ENCODE peak calls at places on chromosome 19, in five cellular contexts. One of them, this sample, is unnamed. For H3K4me1, the result is how much of the 10 kb centered on the place peaks cover.

GRCh38 chr19:1261863-1262686 is 7.1 kb upstream of the CIRBP start:
- DNase-seq in ovary: peak
- DNase-seq in stomach: peak
- DNase-seq in thyroid gland: peak
- DNase-seq in suprapubic skin: peak
- DNase-seq in this sample: peak

GRCh38 chr19:900302-901111 is 7.2 kb downstream of the RNU6-9 start:
- DNase-seq in ovary: no peak
- DNase-seq in stomach: no peak
- DNase-seq in thyroid gland: no peak
- DNase-seq in suprapubic skin: no peak
- DNase-seq in this sample: no peak

GRCh38 chr19:38690832-38691231 is 43.4 kb downstream of the ACTN4 start:
- DNase-seq in ovary: no peak
- DNase-seq in stomach: no peak
- DNase-seq in thyroid gland: no peak
- DNase-seq in suprapubic skin: no peak
- DNase-seq in this sample: no peak

GRCh38 chr19:55464669-55465068 is at the start of gene C19orf85:
- DNase-seq in ovary: no peak
- DNase-seq in stomach: no peak
- DNase-seq in thyroid gland: no peak
- DNase-seq in suprapubic skin: no peak
- DNase-seq in this sample: no peak

GRCh38 chr19:16200038-16200775 is 2.5 kb downstream of the AP1M1 start:
- DNase-seq in ovary: no peak
- DNase-seq in stomach: no peak
- DNase-seq in thyroid gland: peak
- DNase-seq in suprapubic skin: peak
- DNase-seq in this sample: peak

GRCh38 chr19:7637374-7638256 is 705 bp downstream of the STXBP2 start:
- DNase-seq in ovary: no peak
- DNase-seq in stomach: peak
- DNase-seq in thyroid gland: peak
- DNase-seq in suprapubic skin: no peak
- DNase-seq in this sample: no peak

GRCh38 chr19:46298477-46299003 is 1.7 kb downstream of the HIF3A start:
- DNase-seq in ovary: no peak
- DNase-seq in stomach: no peak
- DNase-seq in thyroid gland: no peak
- DNase-seq in suprapubic skin: peak
- DNase-seq in this sample: no peak

GRCh38 chr19:28606269-28607032 is 606.5 kb downstream of the UQCRFS1 start:
- DNase-seq in ovary: no peak
- DNase-seq in stomach: no peak
- DNase-seq in thyroid gland: no peak
- DNase-seq in suprapubic skin: no peak
- DNase-seq in this sample: no peak

GRCh38 chr19:40283414-40284250 is 1.5 kb downstream of the AKT2 start:
- DNase-seq in ovary: peak
- DNase-seq in stomach: no peak
- DNase-seq in thyroid gland: no peak
- DNase-seq in suprapubic skin: no peak
- DNase-seq in this sample: no peak

GRCh38 chr19:12769689-12770088 is 5.7 kb downstream of the HOOK2 start:
- DNase-seq in ovary: no peak
- DNase-seq in stomach: peak
- DNase-seq in thyroid gland: peak
- DNase-seq in suprapubic skin: no peak
- DNase-seq in this sample: no peak

GRCh38 chr19:36183455-36183741 is 31.1 kb downstream of the ZNF565 start:
- DNase-seq in ovary: no peak
- DNase-seq in stomach: no peak
- DNase-seq in thyroid gland: no peak
- DNase-seq in suprapubic skin: no peak
- DNase-seq in this sample: no peak

GRCh38 chr19:10353793-10354391 is 14.5 kb upstream of the ICAM3 start:
- DNase-seq in ovary: peak
- DNase-seq in stomach: no peak
- DNase-seq in thyroid gland: peak
- DNase-seq in suprapubic skin: no peak
- DNase-seq in this sample: peak

GRCh38 chr19:45780448-45781281 is 1.6 kb downstream of the DMPK start:
- DNase-seq in ovary: no peak
- DNase-seq in stomach: no peak
- DNase-seq in thyroid gland: no peak
- DNase-seq in suprapubic skin: no peak
- DNase-seq in this sample: no peak

GRCh38 chr19:38211779-38212178 is 12.2 kb downstream of the DPF1 start:
- DNase-seq in ovary: no peak
- DNase-seq in stomach: no peak
- DNase-seq in thyroid gland: no peak
- DNase-seq in suprapubic skin: no peak
- DNase-seq in this sample: no peak

GRCh38 chr19:38425222-38425809 is 703 bp downstream of the RASGRP4 start:
- DNase-seq in ovary: no peak
- DNase-seq in stomach: no peak
- DNase-seq in thyroid gland: no peak
- DNase-seq in suprapubic skin: no peak
- DNase-seq in this sample: no peak

GRCh38 chr19:28213476-28214082 is 999.4 kb downstream of the UQCRFS1 start:
- DNase-seq in ovary: no peak
- DNase-seq in stomach: no peak
- DNase-seq in thyroid gland: no peak
- DNase-seq in suprapubic skin: no peak
- DNase-seq in this sample: no peak

GRCh38 chr19:57269515-57270250 is 10.6 kb upstream of the ZNF460 start:
- DNase-seq in ovary: no peak
- DNase-seq in stomach: no peak
- DNase-seq in thyroid gland: no peak
- DNase-seq in suprapubic skin: no peak
- DNase-seq in this sample: no peak

GRCh38 chr19:56966225-56966696 is 125.7 kb upstream of the PEG3 start:
- DNase-seq in ovary: peak
- DNase-seq in stomach: no peak
- DNase-seq in thyroid gland: no peak
- DNase-seq in suprapubic skin: no peak
- DNase-seq in this sample: no peak

GRCh38 chr19:23758187-23759074 is at the start of gene ZNF681:
- DNase-seq in ovary: peak
- DNase-seq in stomach: peak
- DNase-seq in thyroid gland: peak
- DNase-seq in suprapubic skin: peak
- DNase-seq in this sample: peak
- TF ChIP-seq POLR2A in ovary: no peak
- TF ChIP-seq POLR2A in stomach: no peak
- TF ChIP-seq POLR2A in thyroid gland: peak
- TF ChIP-seq POLR2A in suprapubic skin: peak
- TF ChIP-seq POLR2A in this sample: no peak

GRCh38 chr19:47661161-47661560 is 52.1 kb upstream of the EHD2 start:
- DNase-seq in ovary: no peak
- DNase-seq in stomach: no peak
- DNase-seq in thyroid gland: no peak
- DNase-seq in suprapubic skin: peak
- DNase-seq in this sample: no peak

GRCh38 chr19:47663911-47664771 is 49.1 kb upstream of the EHD2 start:
- DNase-seq in ovary: peak
- DNase-seq in stomach: peak
- DNase-seq in thyroid gland: peak
- DNase-seq in suprapubic skin: peak
- DNase-seq in this sample: peak

GRCh38 chr19:47660435-47660832 is 51.5 kb downstream of the BICRA start:
- DNase-seq in ovary: no peak
- DNase-seq in stomach: no peak
- DNase-seq in thyroid gland: no peak
- DNase-seq in suprapubic skin: no peak
- DNase-seq in this sample: no peak

GRCh38 chr19:47661571-47661970 is 51.7 kb upstream of the EHD2 start:
- DNase-seq in ovary: no peak
- DNase-seq in stomach: no peak
- DNase-seq in thyroid gland: no peak
- DNase-seq in suprapubic skin: no peak
- DNase-seq in this sample: no peak

DNA sequence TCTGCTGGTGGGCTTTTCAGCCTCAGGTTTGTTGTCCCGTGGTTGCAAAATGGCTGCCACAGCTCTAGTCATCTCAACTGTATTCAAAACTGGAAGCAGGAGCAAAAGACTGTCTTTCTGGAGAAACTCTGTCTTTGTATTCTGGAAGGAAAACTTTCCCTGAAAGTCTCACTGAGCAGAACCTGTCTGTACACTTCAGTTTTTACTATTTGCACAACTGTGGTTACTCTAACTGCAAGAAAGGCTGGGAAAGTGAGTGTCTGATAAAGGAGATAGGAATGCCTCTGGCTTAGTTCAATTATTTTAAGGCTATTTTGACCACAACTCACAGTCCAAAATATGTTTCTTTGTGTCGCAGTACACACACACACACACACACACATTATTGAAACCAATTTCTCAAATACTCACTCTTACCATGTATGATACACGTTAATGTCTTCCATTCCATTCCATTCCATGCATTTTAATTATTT is 49.7 kb upstream of the EHD2 start:
- DNase-seq in ovary: no peak
- DNase-seq in stomach: no peak
- DNase-seq in thyroid gland: no peak
- DNase-seq in suprapubic skin: no peak
- DNase-seq in this sample: no peak
- H3K4me1 ChIP-seq in ovary: under half
- H3K4me1 ChIP-seq in stomach: half or more
- H3K4me1 ChIP-seq in thyroid gland: under half
- H3K4me1 ChIP-seq in suprapubic skin: half or more
- H3K4me1 ChIP-seq in this sample: under half

GRCh38 chr19:49518033-49518432 is 5.6 kb downstream of the FCGRT start:
- DNase-seq in ovary: no peak
- DNase-seq in stomach: no peak
- DNase-seq in thyroid gland: no peak
- DNase-seq in suprapubic skin: no peak
- DNase-seq in this sample: no peak

GRCh38 chr19:49514151-49514550 is 1.7 kb downstream of the FCGRT start:
- DNase-seq in ovary: no peak
- DNase-seq in stomach: peak
- DNase-seq in thyroid gland: no peak
- DNase-seq in suprapubic skin: no peak
- DNase-seq in this sample: no peak

GRCh38 chr19:49515767-49516166 is 3.3 kb downstream of the FCGRT start:
- DNase-seq in ovary: no peak
- DNase-seq in stomach: no peak
- DNase-seq in thyroid gland: no peak
- DNase-seq in suprapubic skin: no peak
- DNase-seq in this sample: no peak

GRCh38 chr19:49513746-49514118 is 1.3 kb downstream of the FCGRT start:
- DNase-seq in ovary: no peak
- DNase-seq in stomach: no peak
- DNase-seq in thyroid gland: no peak
- DNase-seq in suprapubic skin: no peak
- DNase-seq in this sample: no peak

GRCh38 chr19:49512970-49513745 is 697 bp downstream of the FCGRT start:
- DNase-seq in ovary: peak
- DNase-seq in stomach: peak
- DNase-seq in thyroid gland: peak
- DNase-seq in suprapubic skin: no peak
- DNase-seq in this sample: peak
- TF ChIP-seq POLR2A in ovary: no peak
- TF ChIP-seq POLR2A in stomach: no peak
- TF ChIP-seq POLR2A in thyroid gland: no peak
- TF ChIP-seq POLR2A in suprapubic skin: no peak
- TF ChIP-seq POLR2A in this sample: no peak

GRCh38 chr19:13838071-13838942 is 38.6 kb upstream of the NANOS3 start:
- DNase-seq in ovary: no peak
- DNase-seq in stomach: no peak
- DNase-seq in thyroid gland: no peak
- DNase-seq in suprapubic skin: no peak
- DNase-seq in this sample: no peak
- H3K4me1 ChIP-seq in ovary: under half
- H3K4me1 ChIP-seq in stomach: half or more
- H3K4me1 ChIP-seq in thyroid gland: under half
- H3K4me1 ChIP-seq in suprapubic skin: half or more
- H3K4me1 ChIP-seq in this sample: half or more

DNA sequence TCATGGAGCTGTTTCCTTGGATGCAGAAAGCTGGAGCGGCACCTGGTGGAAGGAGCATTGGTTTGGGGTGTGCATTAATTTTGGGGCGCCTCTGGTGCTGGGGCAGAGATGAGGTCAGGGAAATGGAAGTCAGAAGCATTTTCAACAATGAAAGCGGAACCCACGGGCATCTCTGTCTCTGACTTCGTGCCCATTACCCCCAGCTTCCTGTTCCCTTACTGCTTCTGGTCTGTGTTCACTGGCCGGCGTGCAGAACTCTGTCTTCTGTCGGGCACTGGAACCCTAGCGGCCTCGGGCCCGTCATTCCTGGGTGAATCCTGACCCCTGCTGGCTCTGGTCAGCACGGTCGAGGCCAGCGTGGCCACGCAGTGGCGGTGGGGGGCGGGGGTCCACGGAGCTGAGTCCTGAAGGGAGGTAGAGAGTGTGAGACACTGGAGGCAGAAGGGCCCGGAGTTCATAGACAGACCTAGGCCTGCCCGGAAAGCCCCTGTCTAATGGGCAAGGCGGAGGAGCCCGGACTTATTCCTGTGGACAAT is 7.9 kb upstream of the LINGO3 start:
- DNase-seq in ovary: no peak
- DNase-seq in stomach: peak
- DNase-seq in thyroid gland: peak
- DNase-seq in suprapubic skin: no peak
- DNase-seq in this sample: peak
- TF ChIP-seq POLR2A in ovary: no peak
- TF ChIP-seq POLR2A in stomach: no peak
- TF ChIP-seq POLR2A in thyroid gland: no peak
- TF ChIP-seq POLR2A in suprapubic skin: no peak
- TF ChIP-seq POLR2A in this sample: no peak

DNA sequence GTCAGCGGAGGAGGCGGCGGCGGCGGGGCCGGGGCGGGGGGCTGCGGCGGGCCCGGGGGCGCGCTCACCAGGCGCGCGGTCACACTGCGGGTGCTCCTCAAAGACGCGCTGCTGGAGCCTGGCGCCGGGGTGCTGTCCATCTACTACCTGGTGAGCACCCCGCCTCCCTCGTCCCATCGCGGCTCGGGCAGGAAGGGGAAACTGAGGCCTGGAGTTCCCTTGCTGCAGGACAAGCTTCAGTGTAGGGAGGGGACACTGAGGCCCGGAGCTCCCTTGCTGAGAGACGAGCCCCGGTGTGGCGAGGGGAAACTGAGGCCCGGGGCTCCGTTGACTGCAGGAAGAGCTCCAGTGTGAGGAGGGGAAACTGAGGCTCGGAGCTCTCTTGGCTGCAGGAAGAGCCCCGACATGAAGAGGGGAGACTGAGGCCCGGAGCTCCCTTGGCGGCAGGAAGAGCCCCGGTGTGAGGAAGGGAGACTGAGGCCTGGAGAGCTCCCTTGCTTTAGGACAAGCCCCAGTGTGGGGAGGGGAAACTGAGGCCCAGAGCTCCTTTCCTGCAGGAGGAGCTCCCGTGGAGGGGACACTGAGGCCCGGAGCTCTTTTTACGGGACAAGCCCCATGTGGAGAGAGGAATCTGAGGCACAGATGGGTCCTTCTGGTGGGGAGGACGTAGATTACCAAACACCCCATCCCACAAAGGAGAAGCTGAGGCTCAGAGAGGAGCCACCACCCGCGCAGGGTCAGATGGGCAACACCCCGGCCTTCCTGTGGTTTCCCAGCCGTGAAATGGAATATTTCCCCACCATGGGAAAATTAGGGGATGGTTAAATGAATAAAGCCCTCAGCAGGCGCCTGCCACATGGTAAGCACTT is 717 bp downstream of the MPND start:
- DNase-seq in ovary: no peak
- DNase-seq in stomach: no peak
- DNase-seq in thyroid gland: peak
- DNase-seq in suprapubic skin: peak
- DNase-seq in this sample: no peak
- H3K4me1 ChIP-seq in ovary: under half
- H3K4me1 ChIP-seq in stomach: under half
- H3K4me1 ChIP-seq in thyroid gland: under half
- H3K4me1 ChIP-seq in suprapubic skin: under half
- H3K4me1 ChIP-seq in this sample: under half

This sample was measured in tibial nerve.